ENCODE peak calls at places on chromosomes 5 and 9, in ten cellular contexts. W is esophagus squamous epithelium; B is lower lobe of right lung; S is adrenal gland; U is MM.1S; C is HCT116; A is dorsolateral prefrontal cortex; E is neural progenitor cell; G is small intestine; N is CD8-positive, alpha-beta memory T cell. O is an unnamed sample.

GRCh38 chr9:130118841-130119520 is 53.2 kb upstream of the NCS1 start:
- DNase-seq in N (no peak), W (no peak), U (no peak), G (peak), B (no peak), S (no peak), C (no peak), A (no peak), E (peak), O (no peak)

GRCh38 chr9:75086443-75087278 is 1.3 kb downstream of the NMRK1 start:
- DNase-seq in N (no peak), E (no peak), C (no peak), U (peak), W (no peak), A (no peak), G (peak), B (peak), S (no peak), O (no peak)

GRCh38 chr9:27367175-27367798 is 70.3 kb upstream of the EQTN start:
- DNase-seq in U (peak), B (no peak), S (no peak), E (no peak), W (no peak), G (no peak), A (no peak), N (no peak), C (no peak), O (no peak)

GRCh38 chr5:141150215-141150992 is 547 bp downstream of the PCDHB6 start:
- DNase-seq in N (no peak), W (no peak), G (no peak), A (no peak), S (no peak), E (no peak), B (no peak), C (no peak), U (no peak), O (no peak)

GRCh38 chr9:137837345-137838278 is 40.0 kb upstream of the CACNA1B start:
- DNase-seq in S (no peak), A (no peak), N (no peak), B (no peak), G (no peak), C (no peak), U (no peak), E (no peak), W (no peak), O (no peak)

GRCh38 chr9:127518091-127518856 is 67.0 kb downstream of the LRSAM1 start:
- DNase-seq in U (no peak), S (no peak), A (no peak), W (no peak), B (no peak), N (no peak), G (no peak), E (no peak), C (no peak), O (no peak)

GRCh38 chr5:138981131-138981530 is 106.0 kb upstream of the LRRTM2 start:
- DNase-seq in W (no peak), E (no peak), U (no peak), A (no peak), N (no peak), G (no peak), S (no peak), B (no peak), C (no peak), O (no peak)

GRCh38 chr9:73180373-73180772 is 28.7 kb downstream of the ANXA1 start:
- DNase-seq in A (no peak), G (no peak), B (no peak), U (no peak), S (no peak), N (no peak), W (no peak), C (no peak), E (no peak), O (no peak)

GRCh38 chr9:132644251-132644650 is 25.5 kb downstream of the DDX31 start:
- DNase-seq in W (no peak), U (no peak), G (no peak), A (no peak), B (no peak), S (no peak), E (peak), C (no peak), N (no peak), O (no peak)

GRCh38 chr5:647727-648126 is 35.6 kb downstream of the CEP72 start:
- DNase-seq in S (no peak), U (no peak), E (no peak), G (no peak), B (no peak), C (no peak), N (no peak), W (no peak), A (no peak), O (no peak)

GRCh38 chr5:55694152-55694830 is 17.8 kb downstream of the SLC38A9 start:
- DNase-seq in N (no peak), G (peak), A (no peak), U (peak), W (no peak), S (no peak), C (peak), E (peak), B (no peak), O (no peak)

GRCh38 chr5:153516503-153516902 is 26.0 kb downstream of the GRIA1 start:
- DNase-seq in B (no peak), W (no peak), S (no peak), C (no peak), E (peak), N (no peak), G (no peak), A (peak), U (no peak), O (no peak)

GRCh38 chr5:153520137-153520536 is 29.7 kb downstream of the GRIA1 start:
- DNase-seq in S (no peak), W (no peak), N (no peak), U (no peak), E (no peak), B (no peak), G (no peak), A (no peak), C (no peak), O (no peak)

GRCh38 chr5:153515269-153515668 is 24.8 kb downstream of the GRIA1 start:
- DNase-seq in G (no peak), A (no peak), N (no peak), B (no peak), E (no peak), C (no peak), W (no peak), U (no peak), S (no peak), O (no peak)

GRCh38 chr5:153520952-153521351 is 30.5 kb downstream of the GRIA1 start:
- DNase-seq in B (no peak), U (no peak), C (no peak), A (no peak), S (no peak), G (no peak), N (no peak), W (no peak), E (no peak), O (no peak)

DNA sequence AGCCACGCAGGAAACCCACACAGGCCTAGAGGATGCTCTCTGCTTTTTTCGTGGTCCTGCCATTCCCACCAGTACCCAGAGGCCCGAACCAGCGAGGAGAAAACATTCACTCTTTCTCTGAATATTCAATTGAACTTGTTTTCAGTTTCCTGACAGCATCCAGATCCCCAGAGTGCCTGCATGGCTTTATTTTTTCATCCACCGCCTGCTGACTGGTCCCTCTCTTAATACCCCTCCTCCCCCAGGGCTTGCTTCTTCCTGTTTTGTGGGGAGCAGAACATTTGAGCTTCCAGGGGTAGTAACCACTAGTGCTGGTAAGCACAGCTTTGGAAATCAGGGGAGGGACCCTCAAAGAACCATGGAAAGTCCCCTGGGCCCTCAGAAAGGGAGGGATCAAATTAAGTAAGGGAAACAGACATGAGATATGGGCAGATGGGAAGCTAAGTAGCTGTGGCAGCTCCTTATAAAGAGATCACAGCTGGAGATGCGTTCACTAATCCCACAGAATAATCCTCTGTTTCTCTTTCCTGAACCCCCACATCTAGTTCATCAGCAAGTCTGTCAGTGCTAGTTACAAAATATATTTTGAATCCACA is 26.7 kb downstream of the GRIA1 start:
- DNase-seq in C (no peak), W (no peak), A (no peak), S (no peak), N (no peak), E (peak), U (no peak), B (no peak), G (no peak), O (no peak)
- H3K27ac ChIP-seq in C (no peak), W (no peak), A (peak), S (no peak), N (no peak), E (peak), U (no peak), B (no peak), G (no peak), O (no peak)

DNA sequence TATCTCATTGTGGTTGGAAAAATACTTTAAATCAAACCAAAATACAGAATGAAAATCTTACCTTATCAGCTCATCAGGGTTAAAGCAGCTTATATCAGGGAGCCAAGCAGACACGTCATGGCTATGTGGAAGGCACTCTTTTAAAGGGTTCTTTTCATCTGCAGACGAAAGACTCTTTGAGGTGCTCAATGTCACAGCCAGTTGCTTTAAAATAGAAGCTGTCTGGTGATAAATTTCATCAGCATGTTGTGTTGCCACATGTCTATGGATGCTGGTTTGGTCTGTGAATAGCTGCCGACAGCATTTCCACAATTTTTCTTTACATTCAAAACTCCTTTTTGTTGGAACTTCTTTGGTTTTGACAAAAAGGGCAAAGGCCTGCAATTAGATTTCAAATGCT is 7.5 kb downstream of the TSTD2 start:
- DNase-seq in U (no peak), W (no peak), C (no peak), E (no peak), B (no peak), G (no peak), A (no peak), N (no peak), S (no peak), O (no peak)
- H3K27ac ChIP-seq in U (no peak), W (no peak), C (no peak), E (no peak), B (no peak), G (no peak), A (no peak), N (no peak), S (no peak), O (no peak)

DNA sequence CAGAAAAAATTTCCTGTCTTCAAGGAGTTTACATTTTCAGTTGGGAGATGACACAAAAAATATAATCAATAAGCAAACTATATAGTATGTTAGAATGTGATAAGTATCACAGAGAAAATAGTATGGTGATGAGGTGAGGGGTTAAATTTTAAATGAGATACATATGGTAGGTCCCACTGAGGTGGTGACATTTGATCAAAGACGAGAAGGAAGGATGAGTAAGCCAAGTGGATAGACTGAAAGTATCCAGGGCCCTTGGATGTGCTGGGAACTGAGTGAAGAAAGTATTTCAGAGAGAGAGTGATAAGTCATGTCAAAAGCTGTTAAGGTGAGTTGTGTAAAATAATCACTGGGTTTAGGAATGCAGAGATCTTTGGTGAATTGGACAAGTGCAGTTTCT is 3.5 kb downstream of the CCDC192 start:
- DNase-seq in E (no peak), S (no peak), C (no peak), G (no peak), W (no peak), A (no peak), B (no peak), U (no peak), N (no peak), O (no peak)
- H3K27ac ChIP-seq in E (no peak), S (no peak), C (no peak), G (no peak), W (peak), A (no peak), B (no peak), U (no peak), N (no peak), O (no peak)

DNA sequence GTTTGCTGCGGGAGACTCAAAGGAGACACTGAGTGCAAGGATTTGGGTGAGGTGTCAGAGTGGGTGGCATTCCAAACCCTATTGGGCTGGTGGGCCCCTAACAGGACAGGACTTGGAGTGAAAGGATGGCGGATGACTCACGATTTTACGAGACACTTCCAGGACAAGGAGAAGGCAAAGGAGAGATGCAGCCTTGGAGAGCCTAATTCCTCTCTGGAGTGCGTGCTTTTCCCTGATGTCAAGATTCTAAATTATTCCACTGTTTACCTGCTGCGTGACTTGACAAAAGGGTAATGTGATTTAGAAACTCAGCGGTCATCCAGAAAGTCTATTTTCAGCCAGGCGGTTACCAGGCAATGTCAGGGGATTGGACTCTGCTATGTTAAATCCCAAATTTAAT is 41.6 kb upstream of the CD180 start:
- DNase-seq in E (no peak), G (no peak), A (no peak), U (no peak), C (no peak), N (no peak), S (no peak), W (no peak), B (no peak), O (no peak)
- H3K27ac ChIP-seq in E (no peak), G (no peak), A (no peak), U (no peak), C (no peak), N (no peak), S (no peak), W (peak), B (no peak), O (no peak)

DNA sequence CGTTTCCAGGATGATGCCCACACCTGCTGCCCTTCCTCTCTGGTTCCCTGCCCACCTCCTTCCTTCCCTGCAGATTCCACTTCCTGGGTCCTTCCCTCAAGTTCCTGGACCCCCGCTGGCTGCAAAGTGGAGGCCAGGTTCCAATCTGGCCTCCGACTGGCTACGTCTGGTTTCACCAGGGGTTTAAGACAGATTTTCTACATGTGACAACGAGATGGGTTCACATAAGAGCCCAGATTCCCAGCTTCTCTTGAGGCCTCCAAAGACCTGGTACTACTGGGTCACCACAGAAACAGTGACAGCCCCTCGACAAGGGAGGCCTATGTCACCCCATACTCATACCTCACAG is 2.1 kb downstream of the MGAT4B start:
- DNase-seq in E (no peak), W (no peak), G (no peak), B (no peak), A (no peak), N (no peak), S (no peak), C (no peak), U (no peak), O (no peak)
- H3K27ac ChIP-seq in E (no peak), W (no peak), G (peak), B (peak), A (no peak), N (no peak), S (peak), C (peak), U (no peak), O (no peak)

DNA sequence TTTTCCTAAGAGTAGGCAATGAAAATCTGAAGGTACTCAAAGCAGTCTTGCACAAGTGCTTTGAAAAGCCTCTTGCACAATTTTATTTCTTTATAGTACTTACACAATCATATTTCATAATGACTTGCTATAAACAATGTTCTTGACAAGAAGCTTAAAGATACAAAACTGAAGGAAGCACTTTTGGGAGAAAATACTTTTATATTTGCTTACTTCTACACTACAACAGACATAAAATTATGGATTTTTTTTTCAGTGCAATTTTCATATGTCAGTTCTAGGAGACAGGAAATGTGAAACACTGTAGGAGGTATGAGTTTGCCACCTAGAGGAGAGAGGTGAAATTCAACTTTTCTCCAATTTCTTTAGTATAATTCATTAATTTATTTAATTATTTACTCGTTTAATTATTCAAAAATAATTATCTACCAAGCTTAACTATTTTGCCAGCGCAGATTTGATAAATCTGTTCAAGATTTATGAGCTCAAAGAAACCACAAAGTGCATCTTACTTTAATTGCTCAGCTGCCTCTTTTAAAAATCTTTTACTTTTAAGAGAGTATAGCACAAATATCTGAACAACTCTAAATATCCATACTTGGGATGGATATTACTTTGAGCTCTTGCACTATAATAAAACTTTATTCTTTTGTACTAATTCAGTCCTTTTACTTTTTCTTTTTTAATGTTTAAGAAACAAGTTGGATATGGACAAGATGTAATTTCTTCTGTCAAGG is 29.0 kb upstream of the CDKN2B start:
- DNase-seq in B (no peak), U (no peak), G (peak), W (no peak), N (no peak), E (no peak), S (no peak), C (peak), A (no peak), O (no peak)
- H3K27ac ChIP-seq in B (peak), U (no peak), G (no peak), W (peak), N (no peak), E (no peak), S (no peak), C (no peak), A (no peak), O (no peak)

DNA sequence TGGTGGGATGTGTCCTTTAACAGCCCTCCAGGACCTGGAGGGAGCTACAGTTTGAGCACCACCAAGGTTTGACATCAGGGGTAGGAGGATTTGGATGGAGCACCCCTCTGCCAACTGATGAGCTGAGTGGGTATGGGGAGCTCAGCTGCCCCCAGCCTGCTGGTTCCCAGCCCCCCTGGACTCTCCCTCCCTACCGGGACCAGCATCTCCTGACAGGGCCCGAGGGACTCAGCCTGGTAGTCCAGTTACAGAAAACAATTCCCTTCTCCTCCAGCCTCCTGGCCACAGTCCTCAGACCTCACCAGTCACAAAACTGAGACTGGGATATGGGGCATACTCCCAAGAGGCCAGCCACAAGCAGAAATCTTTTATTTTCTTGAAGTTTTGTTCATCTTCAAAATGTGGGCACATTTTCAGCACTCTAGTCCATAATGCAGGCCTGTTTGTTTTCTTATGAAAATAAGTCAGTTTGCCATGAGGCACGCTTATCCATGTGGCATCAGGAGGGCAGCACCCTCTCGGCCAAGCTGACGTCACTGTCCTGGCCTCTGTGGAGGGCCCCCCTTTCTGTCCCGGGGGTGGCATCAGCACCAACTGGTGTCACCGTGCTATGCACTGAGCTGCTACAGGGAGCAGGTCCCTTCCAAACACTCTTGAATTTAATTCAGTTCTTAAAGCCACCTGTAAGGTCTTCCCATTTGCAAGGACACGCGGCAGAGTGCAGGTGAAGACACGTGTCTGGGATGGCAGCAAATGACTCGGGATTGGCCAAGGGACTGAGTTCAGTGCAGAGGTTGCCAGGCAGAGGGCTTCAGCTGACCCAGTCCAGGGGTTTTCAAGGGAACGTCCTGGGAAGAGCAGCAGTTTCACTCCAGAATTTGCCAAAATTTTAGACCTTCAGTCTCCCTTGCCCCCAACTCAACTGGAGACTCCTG is 187.6 kb downstream of the GADD45G start:
- DNase-seq in B (peak), N (no peak), W (no peak), A (no peak), S (peak), C (no peak), E (no peak), U (no peak), G (no peak), O (no peak)
- H3K27ac ChIP-seq in B (no peak), N (no peak), W (no peak), A (no peak), S (no peak), C (no peak), E (no peak), U (no peak), G (no peak), O (no peak)